ENCODE peak calls at places on chromosomes 1 and 21, in six cellular contexts. Q, P, I, W, A and F are unnamed samples.
A peak's percentile ranks its signal among the peaks of the same experiment; 100 is the strongest.

GRCh38 chr21:29771491-29772066 is 168.2 kb downstream of the GRIK1 start:
- DNase-seq in Q (no peak), P (no peak), I (no peak), W (no peak), A (no peak), F (no peak)

GRCh38 chr1:97603218-97603617 is 317.6 kb downstream of the DPYD start:
- DNase-seq in Q (no peak), P (no peak), I (no peak), W (no peak), A (no peak), F (no peak)

GRCh38 chr1:197314672-197315071 is 46.6 kb downstream of the CRB1 start:
- DNase-seq in Q (no peak), P (no peak), I (no peak), W (no peak), A (no peak), F (no peak)

GRCh38 chr1:35278886-35279554 is 10.5 kb downstream of the ZMYM4 start:
- DNase-seq in Q (no peak), P (no peak), I (no peak), W (no peak), A (no peak), F (no peak)

GRCh38 chr21:25639167-25639921 is at the start of gene JAM2:
- DNase-seq in Q (peak; percentile 78), P (peak; percentile 33), I (peak; percentile 76), W (peak; percentile 39), A (peak; percentile 15), F (peak; percentile 23)

GRCh38 chr1:30533141-30533540 is 190.2 kb downstream of the MATN1 start:
- DNase-seq in Q (peak; percentile 37), P (no peak), I (no peak), W (no peak), A (no peak), F (no peak)

GRCh38 chr1:117574206-117574835 is 31.5 kb upstream of the TENT5C start:
- DNase-seq in Q (peak; percentile 53), P (peak; percentile 5), I (no peak), W (no peak), A (no peak), F (no peak)

GRCh38 chr1:227343727-227344551 is 25.6 kb upstream of the CDC42BPA start:
- DNase-seq in Q (no peak), P (no peak), I (no peak), W (no peak), A (peak; percentile 58), F (no peak)

GRCh38 chr1:183653876-183654451 is 848 bp upstream of the APOBEC4 start:
- DNase-seq in Q (no peak), P (no peak), I (no peak), W (no peak), A (no peak), F (no peak)

GRCh38 chr1:209557216-209557615 is 26.3 kb upstream of the CAMK1G start:
- DNase-seq in Q (no peak), P (no peak), I (no peak), W (no peak), A (no peak), F (no peak)

GRCh38 chr1:56576880-56577858 is 2.2 kb downstream of the PLPP3 start:
- DNase-seq in Q (no peak), P (no peak), I (no peak), W (peak; percentile 36), A (peak; percentile 26), F (no peak)

GRCh38 chr1:98427664-98428063 is 233.9 kb upstream of the SNX7 start:
- DNase-seq in Q (no peak), P (no peak), I (no peak), W (no peak), A (no peak), F (no peak)

GRCh38 chr1:4268890-4269286 is 368.8 kb upstream of the C1orf174 start:
- DNase-seq in Q (no peak), P (no peak), I (no peak), W (no peak), A (no peak), F (no peak)

GRCh38 chr1:1081311-1082238 is 7.5 kb upstream of the RNF223 start:
- DNase-seq in Q (peak; percentile 74), P (peak; percentile 6), I (peak; percentile 62), W (no peak), A (no peak), F (peak; percentile 49)

GRCh38 chr1:67853704-67854103 is 20.4 kb upstream of the GNG12 start:
- DNase-seq in Q (no peak), P (peak; percentile 52), I (no peak), W (peak; percentile 40), A (peak; percentile 83), F (peak; percentile 52)

GRCh38 chr1:31981976-31982375 is 31.7 kb upstream of the KHDRBS1 start:
- DNase-seq in Q (no peak), P (no peak), I (no peak), W (no peak), A (no peak), F (no peak)

GRCh38 chr1:8122477-8123407 is 96.6 kb upstream of the ERRFI1 start:
- DNase-seq in Q (no peak), P (no peak), I (peak; percentile 64), W (no peak), A (no peak), F (no peak)

GRCh38 chr21:45445369-45445768 is 40.4 kb downstream of the COL18A1 start:
- DNase-seq in Q (no peak), P (no peak), I (no peak), W (no peak), A (no peak), F (no peak)

GRCh38 chr1:89781494-89782126 is 39.2 kb upstream of the LRRC8D start:
- DNase-seq in Q (no peak), P (no peak), I (no peak), W (no peak), A (no peak), F (no peak)

GRCh38 chr1:69673301-69673700 is 105.6 kb downstream of the LRRC7 start:
- DNase-seq in Q (no peak), P (no peak), I (no peak), W (no peak), A (no peak), F (no peak)

GRCh38 chr1:164576311-164577271 is 17.6 kb downstream of the PBX1 start:
- DNase-seq in Q (no peak), P (no peak), I (peak; percentile 74), W (no peak), A (no peak), F (no peak)

GRCh38 chr1:222761171-222761570 is 24.2 kb downstream of the FAM177B start:
- DNase-seq in Q (no peak), P (no peak), I (no peak), W (no peak), A (no peak), F (no peak)

GRCh38 chr1:156717411-156717810 is 10.9 kb upstream of the METTL25B start:
- DNase-seq in Q (no peak), P (no peak), I (no peak), W (no peak), A (no peak), F (no peak)

GRCh38 chr1:91651671-91652071 is 151.0 kb downstream of the CDC7 start:
- DNase-seq in Q (no peak), P (peak; percentile 29), I (peak; percentile 76), W (peak; percentile 83), A (no peak), F (no peak)

GRCh38 chr1:214318356-214318755 is 37.4 kb downstream of the SMYD2 start:
- DNase-seq in Q (no peak), P (no peak), I (no peak), W (no peak), A (no peak), F (no peak)

DNA sequence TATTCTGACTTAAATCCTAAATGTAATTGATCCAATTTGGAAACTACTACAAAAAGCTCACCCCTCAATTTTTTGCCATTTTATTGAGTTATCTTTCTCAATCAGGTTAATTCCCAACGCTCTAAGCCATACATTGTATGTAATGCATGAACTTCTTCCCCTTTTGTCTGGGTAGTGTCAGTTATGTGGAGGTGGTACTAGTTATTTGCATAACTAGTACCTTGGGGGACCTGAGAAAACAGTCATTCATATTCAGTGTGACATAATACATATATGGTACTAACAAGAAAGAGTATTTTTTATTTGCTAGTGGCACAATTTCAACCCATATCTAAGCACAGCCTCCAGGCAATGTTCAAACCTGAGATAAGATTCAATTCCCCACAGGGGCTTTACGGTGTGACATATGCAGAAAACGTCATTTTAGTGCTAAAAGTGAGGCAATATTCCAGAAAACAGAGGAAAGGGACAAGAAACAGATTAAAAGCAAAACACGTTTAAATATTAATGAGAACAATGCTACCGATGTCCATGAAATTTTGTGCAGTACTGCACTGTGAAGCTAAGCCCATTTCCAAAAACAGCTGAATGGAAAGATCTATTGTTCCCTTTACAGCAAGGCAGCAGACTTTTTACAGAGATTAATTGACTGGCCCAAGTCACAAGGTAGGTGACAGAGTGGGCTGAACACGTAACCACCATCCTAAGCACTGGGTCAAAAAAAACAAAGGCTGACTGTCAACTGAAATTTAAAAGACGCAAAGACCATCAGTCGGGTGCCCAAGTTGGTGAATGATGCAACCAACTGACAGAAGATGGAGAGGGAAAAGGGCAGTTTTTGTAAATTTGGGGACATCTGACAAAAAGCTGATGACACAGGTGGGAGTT is 1.4 kb downstream of the HLCS start:
- DNase-seq in Q (no peak), P (no peak), I (no peak), W (no peak), A (no peak), F (no peak)
- TF ChIP-seq POLR2A in Q (no peak), P (no peak), I (no peak), W (no peak), A (no peak), F (no peak)

GRCh38 chr21:41425954-41426655 is at the start of gene MX1:
- DNase-seq in Q (peak; percentile 91), P (peak; percentile 91), I (peak; percentile 84), W (peak; percentile 64), A (peak; percentile 10), F (peak; percentile 60)
- TF ChIP-seq POLR2A in Q (peak; percentile 59), P (peak; percentile 93), I (peak; percentile 52), W (peak; percentile 56), A (no peak), F (peak; percentile 33)

DNA sequence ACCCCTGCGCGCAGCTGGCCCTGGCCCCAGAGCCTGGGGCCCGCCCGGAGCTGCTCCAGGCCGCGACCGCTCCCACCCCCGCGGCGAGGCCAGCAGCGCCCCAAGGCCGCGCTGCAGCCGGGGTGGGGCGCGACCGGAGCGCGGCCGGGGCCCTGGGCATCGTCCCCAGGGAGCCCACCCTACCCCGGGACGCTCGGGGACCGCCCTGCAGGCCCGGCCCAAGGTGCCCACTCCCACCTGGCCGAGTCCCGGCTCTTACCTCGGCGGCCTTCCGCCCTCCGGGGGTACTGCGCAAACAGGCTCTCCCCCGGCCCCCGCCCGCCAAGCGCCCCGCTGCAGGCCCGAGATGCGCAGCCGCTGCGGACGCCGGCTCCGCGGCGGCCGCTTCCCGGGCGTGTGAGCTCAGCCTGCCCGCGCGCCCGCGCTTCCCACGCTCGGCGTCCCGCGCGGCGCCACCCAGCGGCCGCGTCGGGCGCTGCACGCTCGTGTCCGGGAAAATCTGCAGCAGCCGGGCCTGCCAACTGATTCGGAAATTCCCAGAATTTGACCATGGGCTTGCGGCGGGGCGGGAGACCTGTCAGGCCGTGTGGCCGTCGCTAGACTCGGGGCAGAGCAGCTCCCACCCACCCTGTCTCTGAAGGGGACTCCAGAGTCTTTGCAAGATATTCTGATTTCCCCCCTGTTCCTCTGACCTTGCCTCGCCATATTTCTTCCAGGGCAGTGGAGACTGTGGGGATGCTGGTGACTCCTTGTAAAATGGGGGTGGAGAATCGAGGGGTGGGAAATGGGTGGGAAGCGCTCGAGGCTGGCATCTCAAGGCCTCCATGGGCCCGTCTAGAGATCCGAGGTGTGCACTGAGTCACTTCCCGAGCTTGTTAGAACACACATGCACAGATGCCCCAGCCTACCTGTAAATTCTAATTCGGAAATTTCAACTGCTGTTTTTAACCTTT is 41.9 kb downstream of the CD34 start:
- DNase-seq in Q (peak; percentile 86), P (peak; percentile 81), I (peak; percentile 87), W (peak; percentile 69), A (peak; percentile 69), F (peak; percentile 51)
- TF ChIP-seq POLR2A in Q (peak; percentile 72), P (no peak), I (peak; percentile 24), W (peak; percentile 89), A (peak; percentile 15), F (no peak)

GRCh38 chr1:155193275-155193990 is 14.3 kb downstream of the THBS3 start:
- DNase-seq in Q (peak; percentile 93), P (peak; percentile 93), I (peak; percentile 94), W (peak; percentile 85), A (peak; percentile 93), F (peak; percentile 90)
- TF ChIP-seq POLR2A in Q (peak; percentile 47), P (peak; percentile 53), I (peak; percentile 43), W (peak; percentile 61), A (peak; percentile 49), F (peak; percentile 45)